ENCODE peak calls at places on chromosome 20, in four cellular contexts. One of them, this sample, is unnamed.
A peak's percentile ranks its signal among the peaks of the same experiment; 100 is the strongest.

GRCh38 chr20:63495771-63496403 is 3.0 kb downstream of the EEF1A2 start:
- DNase-seq in thoracic aorta: no peak
- DNase-seq in psoas muscle: peak; percentile 89
- DNase-seq in tibial nerve: peak; percentile 36
- DNase-seq in this sample: peak; percentile 74

GRCh38 chr20:63775096-63775978 is 35.8 kb downstream of the SLC2A4RG start:
- DNase-seq in tibial nerve: no peak
- DNase-seq in psoas muscle: peak; percentile 73
- DNase-seq in thoracic aorta: no peak
- DNase-seq in this sample: no peak

GRCh38 chr20:43923322-43923721 is 8.7 kb downstream of the TOX2 start:
- DNase-seq in psoas muscle: no peak
- DNase-seq in tibial nerve: no peak
- DNase-seq in thoracic aorta: no peak
- DNase-seq in this sample: no peak

GRCh38 chr20:3781153-3781910 is at the start of gene SPEF1:
- DNase-seq in thoracic aorta: peak; percentile 65
- DNase-seq in tibial nerve: peak; percentile 62
- DNase-seq in psoas muscle: peak; percentile 82
- DNase-seq in this sample: no peak

GRCh38 chr20:62953167-62953838 is 794 bp downstream of the SLC17A9 start:
- DNase-seq in thoracic aorta: no peak
- DNase-seq in psoas muscle: peak; percentile 55
- DNase-seq in tibial nerve: no peak
- DNase-seq in this sample: no peak

GRCh38 chr20:17622086-17622850 is 52.4 kb downstream of the DSTN start:
- DNase-seq in tibial nerve: peak; percentile 8
- DNase-seq in psoas muscle: no peak
- DNase-seq in thoracic aorta: no peak
- DNase-seq in this sample: peak; percentile 2

GRCh38 chr20:62887147-62887859 is 25.7 kb upstream of the TCFL5 start:
- DNase-seq in thoracic aorta: no peak
- DNase-seq in psoas muscle: peak; percentile 64
- DNase-seq in tibial nerve: no peak
- DNase-seq in this sample: no peak

GRCh38 chr20:46269372-46269771 is 38.9 kb downstream of the CDH22 start:
- DNase-seq in psoas muscle: no peak
- DNase-seq in thoracic aorta: no peak
- DNase-seq in tibial nerve: no peak
- DNase-seq in this sample: no peak

GRCh38 chr20:22789661-22790060 is 205.3 kb upstream of the FOXA2 start:
- DNase-seq in tibial nerve: no peak
- DNase-seq in thoracic aorta: no peak
- DNase-seq in psoas muscle: no peak
- DNase-seq in this sample: no peak

GRCh38 chr20:61067221-61067620 is 184.8 kb upstream of the CDH4 start:
- DNase-seq in thoracic aorta: no peak
- DNase-seq in tibial nerve: no peak
- DNase-seq in psoas muscle: no peak
- DNase-seq in this sample: no peak

GRCh38 chr20:1775117-1775516 is 117.5 kb upstream of the SIRPG start:
- DNase-seq in thoracic aorta: no peak
- DNase-seq in psoas muscle: no peak
- DNase-seq in tibial nerve: no peak
- DNase-seq in this sample: no peak

GRCh38 chr20:56207656-56208055 is 40.9 kb upstream of the MC3R start:
- DNase-seq in psoas muscle: no peak
- DNase-seq in tibial nerve: no peak
- DNase-seq in thoracic aorta: no peak
- DNase-seq in this sample: no peak

GRCh38 chr20:56215115-56215514 is 33.4 kb upstream of the MC3R start:
- DNase-seq in psoas muscle: no peak
- DNase-seq in thoracic aorta: no peak
- DNase-seq in tibial nerve: no peak
- DNase-seq in this sample: no peak

GRCh38 chr20:56212071-56212470 is 36.5 kb upstream of the MC3R start:
- DNase-seq in psoas muscle: no peak
- DNase-seq in tibial nerve: no peak
- DNase-seq in thoracic aorta: no peak
- DNase-seq in this sample: no peak

GRCh38 chr20:56208121-56208520 is 40.4 kb upstream of the MC3R start:
- DNase-seq in psoas muscle: no peak
- DNase-seq in tibial nerve: no peak
- DNase-seq in thoracic aorta: no peak
- DNase-seq in this sample: no peak

GRCh38 chr20:56211051-56211450 is 37.5 kb upstream of the MC3R start:
- DNase-seq in thoracic aorta: no peak
- DNase-seq in tibial nerve: no peak
- DNase-seq in psoas muscle: no peak
- DNase-seq in this sample: no peak
- H3K9me3 ChIP-seq in thoracic aorta: no peaks in the 10 kb centered on the region
- H3K9me3 ChIP-seq in tibial nerve: no peaks in the 10 kb centered on the region
- H3K9me3 ChIP-seq in psoas muscle: no peaks in the 10 kb centered on the region
- H3K9me3 ChIP-seq in this sample: no peaks in the 10 kb centered on the region

GRCh38 chr20:29878777-29879442 is 1378.6 kb upstream of the DEFB115 start:
- DNase-seq in thoracic aorta: no peak
- DNase-seq in psoas muscle: peak; percentile 55
- DNase-seq in tibial nerve: no peak
- DNase-seq in this sample: no peak
- H3K9me3 ChIP-seq in thoracic aorta: peaks cover 12% of the 10 kb centered on the region
- H3K9me3 ChIP-seq in psoas muscle: no peaks in the 10 kb centered on the region
- H3K9me3 ChIP-seq in tibial nerve: peaks cover 57% of the 10 kb centered on the region
- H3K9me3 ChIP-seq in this sample: no peaks in the 10 kb centered on the region

DNA sequence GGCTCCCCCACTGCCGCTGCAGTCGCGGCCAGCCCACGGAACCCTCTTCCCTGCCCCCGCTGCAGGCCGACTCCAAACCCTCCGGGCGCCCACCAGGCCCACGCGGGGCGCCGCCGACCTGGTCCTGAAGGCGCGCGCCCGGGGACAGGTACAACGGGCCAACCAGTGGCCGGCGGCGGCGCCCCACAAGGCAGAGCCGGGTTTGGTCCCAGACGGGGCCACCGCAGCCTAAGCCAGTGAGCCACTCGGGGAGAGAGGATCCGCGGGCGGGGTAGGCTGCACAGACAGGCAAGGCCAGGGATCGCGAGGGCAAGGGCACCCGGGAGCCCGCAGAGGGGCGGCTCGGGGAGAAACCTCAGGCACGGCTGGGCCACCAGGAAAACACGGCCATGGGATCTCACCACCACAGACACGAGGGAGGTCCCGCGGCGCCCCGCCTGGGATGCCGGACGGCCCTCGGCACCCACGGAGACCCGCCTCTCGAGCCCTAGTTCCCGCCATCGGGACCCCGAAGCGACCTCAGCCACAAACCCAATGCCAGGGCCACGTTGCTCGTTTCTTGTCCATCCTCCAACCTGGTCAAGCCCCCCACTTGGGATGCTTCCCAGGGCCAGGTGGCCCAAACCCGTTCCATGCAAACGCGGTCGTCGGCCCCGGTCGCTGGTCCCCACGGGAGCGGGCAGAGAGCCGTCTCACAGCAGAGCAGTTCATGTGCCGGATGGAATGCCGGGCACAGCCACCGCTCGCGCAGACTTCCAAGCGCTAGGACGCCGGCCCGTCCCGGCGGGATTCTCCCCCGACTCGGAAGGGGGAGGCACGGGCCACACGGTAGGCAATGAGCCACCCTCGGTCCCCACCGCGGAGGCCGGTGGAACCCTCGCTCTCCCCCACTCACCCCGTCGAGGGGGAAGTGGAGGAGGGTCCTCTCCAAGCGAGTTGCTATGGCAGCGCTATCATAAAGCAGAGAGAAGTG is 1956.6 kb upstream of the DEFB115 start:
- DNase-seq in tibial nerve: no peak
- DNase-seq in thoracic aorta: no peak
- DNase-seq in psoas muscle: peak; percentile 44
- DNase-seq in this sample: no peak
- H3K9me3 ChIP-seq in tibial nerve: peaks cover 79% of the 10 kb centered on the region
- H3K9me3 ChIP-seq in thoracic aorta: no peaks in the 10 kb centered on the region
- H3K9me3 ChIP-seq in psoas muscle: no peaks in the 10 kb centered on the region
- H3K9me3 ChIP-seq in this sample: no peaks in the 10 kb centered on the region

DNA sequence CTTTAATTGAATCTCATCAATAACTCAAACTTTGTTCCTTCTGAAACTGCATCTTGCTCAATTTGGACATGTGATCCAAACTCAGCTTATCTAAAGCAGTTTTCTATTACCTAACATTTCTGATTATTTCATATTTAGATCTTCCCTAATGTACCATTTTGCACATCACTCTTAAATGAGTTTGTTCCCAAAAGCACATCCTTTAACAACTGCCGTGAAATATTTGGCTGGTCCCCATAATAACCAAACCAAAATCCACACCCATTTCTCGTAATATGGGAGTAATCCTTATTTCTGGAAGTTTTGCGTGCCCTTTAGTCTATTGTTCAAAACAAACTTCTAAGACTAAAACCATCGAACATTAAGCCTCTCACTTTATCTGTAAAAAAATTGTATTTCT is 94.9 kb downstream of the TASP1 start:
- DNase-seq in tibial nerve: no peak
- DNase-seq in psoas muscle: no peak
- DNase-seq in thoracic aorta: no peak
- DNase-seq in this sample: no peak
- H3K9me3 ChIP-seq in tibial nerve: no peaks in the 10 kb centered on the region
- H3K9me3 ChIP-seq in psoas muscle: no peaks in the 10 kb centered on the region
- H3K9me3 ChIP-seq in thoracic aorta: no peaks in the 10 kb centered on the region
- H3K9me3 ChIP-seq in this sample: no peaks in the 10 kb centered on the region